ENCODE peak calls at places on chromosomes 11 and 22, in four cellular contexts. F, I, T and Q are unnamed samples.

GRCh38 chr11:35815556-35816315 is 128.1 kb upstream of the LDLRAD3 start:
- DNase-seq in I (no peak), T (no peak), F (no peak), Q (no peak)

GRCh38 chr22:40426671-40427070 is 56.3 kb downstream of the SGSM3 start:
- DNase-seq in F (no peak), I (no peak), T (no peak), Q (no peak)

GRCh38 chr22:38549106-38549884 is 20.7 kb downstream of the DMC1 start:
- DNase-seq in T (no peak), F (no peak), I (no peak), Q (no peak)

GRCh38 chr11:56885182-56885581 is 103.5 kb upstream of the OR5AK2 start:
- DNase-seq in F (peak; percentile 54), T (peak; percentile 80), I (no peak), Q (no peak)

GRCh38 chr11:75547617-75548054 is 14.4 kb upstream of the SERPINH1 start:
- DNase-seq in F (peak; percentile 89), T (peak; percentile 57), I (peak; percentile 89), Q (peak; percentile 25)

GRCh38 chr22:47391169-47392053 is 629.0 kb downstream of the TBC1D22A start:
- DNase-seq in I (no peak), T (no peak), F (no peak), Q (no peak)

GRCh38 chr22:40345271-40345670 is 1.0 kb upstream of the ADSL start:
- DNase-seq in F (no peak), T (no peak), I (no peak), Q (peak; percentile 6)

GRCh38 chr11:76614471-76615183 is 55.9 kb downstream of the LRRC32 start:
- DNase-seq in F (no peak), T (no peak), I (no peak), Q (no peak)

GRCh38 chr22:19981171-19981960 is 35.3 kb downstream of the ARVCF start:
- DNase-seq in I (no peak), T (no peak), F (no peak), Q (no peak)

GRCh38 chr11:199782-200181 is 6.9 kb downstream of the SCGB1C1 start:
- DNase-seq in I (no peak), T (no peak), F (peak; percentile 37), Q (no peak)

GRCh38 chr22:31897842-31898241 is 46.5 kb upstream of the YWHAH start:
- DNase-seq in I (no peak), T (no peak), F (no peak), Q (no peak)

GRCh38 chr11:124865181-124865901 is at the start of gene ROBO3:
- DNase-seq in T (no peak), F (peak; percentile 39), I (no peak), Q (no peak)

GRCh38 chr11:3952715-3953114 is 97.3 kb downstream of the STIM1 start:
- DNase-seq in T (no peak), F (no peak), I (no peak), Q (no peak)

GRCh38 chr22:17234144-17234623 is 14.9 kb upstream of the ADA2 start:
- DNase-seq in I (no peak), F (no peak), T (no peak), Q (no peak)

GRCh38 chr22:41976961-41977566 is 7.8 kb downstream of the SEPTIN3 start:
- DNase-seq in I (no peak), F (no peak), T (no peak), Q (no peak)

GRCh38 chr11:34970033-34970432 is 53.6 kb downstream of the PDHX start:
- DNase-seq in T (no peak), I (no peak), F (no peak), Q (no peak)

GRCh38 chr11:10623797-10624761 is 55.6 kb upstream of the LYVE1 start:
- DNase-seq in I (peak; percentile 46), T (no peak), F (peak; percentile 82), Q (no peak)

GRCh38 chr22:19641983-19642451 is 72.3 kb upstream of the SEPTIN5 start:
- DNase-seq in T (no peak), I (no peak), F (no peak), Q (no peak)

GRCh38 chr11:121024989-121025388 is 1.1 kb downstream of the TBCEL start:
- DNase-seq in I (peak; percentile 1), F (no peak), T (no peak), Q (no peak)

GRCh38 chr11:58770627-58771457 is 39.1 kb upstream of the GLYAT start:
- DNase-seq in F (no peak), T (no peak), I (no peak), Q (no peak)